ENCODE peak calls at places on chromosome 17, in four cellular contexts. L, I, V and H are unnamed samples.

GRCh38 chr17:205817-206216 is 24.4 kb upstream of the DOC2B start:
- DNase-seq in I (no peak), L (no peak), V (no peak), H (no peak)

GRCh38 chr17:7922499-7923289 is 6.6 kb upstream of the RNF227 start:
- DNase-seq in V (peak; percentile 88), I (peak; percentile 79), L (peak; percentile 88), H (no peak)

GRCh38 chr17:29615492-29616299 is 7.0 kb downstream of the CORO6 start:
- DNase-seq in I (peak; percentile 74), L (peak; percentile 90), V (peak; percentile 92), H (no peak)

GRCh38 chr17:8844229-8845218 is 22.9 kb downstream of the PIK3R6 start:
- DNase-seq in V (no peak), I (peak; percentile 19), L (no peak), H (no peak)

GRCh38 chr17:15157051-15157450 is 108.1 kb downstream of the PMP22 start:
- DNase-seq in L (no peak), I (no peak), V (no peak), H (no peak)

GRCh38 chr17:72118588-72119279 is 2.1 kb upstream of the SOX9 start:
- DNase-seq in V (peak; percentile 81), L (peak; percentile 52), I (peak; percentile 77), H (no peak)

GRCh38 chr17:75835315-75835987 is 8.8 kb downstream of the UNC13D start:
- DNase-seq in V (no peak), L (no peak), I (no peak), H (no peak)

GRCh38 chr17:49871211-49871610 is 23.3 kb upstream of the TAC4 start:
- DNase-seq in I (no peak), V (no peak), L (no peak), H (no peak)

GRCh38 chr17:34711646-34712045 is 132.3 kb downstream of the TMEM132E start:
- DNase-seq in V (no peak), I (no peak), L (no peak), H (no peak)

GRCh38 chr17:55005520-55005919 is 37.0 kb downstream of the STXBP4 start:
- DNase-seq in L (no peak), I (peak; percentile 12), V (no peak), H (no peak)

GRCh38 chr17:8629371-8630226 is 926 bp downstream of the MYH10 start:
- DNase-seq in I (no peak), V (peak; percentile 13), L (peak; percentile 41), H (no peak)

GRCh38 chr17:72465191-72466024 is 344.6 kb downstream of the SOX9 start:
- DNase-seq in I (peak; percentile 46), L (no peak), V (peak; percentile 77), H (peak; percentile 58)

GRCh38 chr17:41492771-41493170 is 3.1 kb upstream of the KRT36 start:
- DNase-seq in V (peak; percentile 32), I (peak; percentile 59), L (no peak), H (no peak)

GRCh38 chr17:57953703-57954420 is 1.4 kb downstream of the CUEDC1 start:
- DNase-seq in V (no peak), I (no peak), L (no peak), H (no peak)

GRCh38 chr17:8038954-8039610 is at the start of gene ALOX15B:
- DNase-seq in V (peak; percentile 86), I (no peak), L (no peak), H (no peak)

GRCh38 chr17:50904522-50905459 is 38.6 kb upstream of the TOB1 start:
- DNase-seq in I (peak; percentile 18), L (peak; percentile 41), V (peak; percentile 48), H (no peak)

GRCh38 chr17:28897769-28898259 is 281 bp upstream of the FLOT2 start:
- DNase-seq in L (no peak), I (no peak), V (no peak), H (no peak)

GRCh38 chr17:53792451-53792850 is 30.3 kb upstream of the KIF2B start:
- DNase-seq in L (peak; percentile 44), I (no peak), V (no peak), H (no peak)

GRCh38 chr17:6305613-6306360 is 129.1 kb downstream of the AIPL1 start:
- DNase-seq in L (no peak), I (no peak), V (no peak), H (no peak)

GRCh38 chr17:49465352-49465751 is 29.7 kb upstream of the NGFR start:
- DNase-seq in L (no peak), V (no peak), I (no peak), H (no peak)

GRCh38 chr17:27817731-27818130 is 17.4 kb upstream of the NOS2 start:
- DNase-seq in L (no peak), V (no peak), I (peak; percentile 22), H (no peak)

GRCh38 chr17:41992576-41992975 is 24.7 kb downstream of the DNAJC7 start:
- DNase-seq in V (no peak), L (no peak), I (no peak), H (no peak)

GRCh38 chr17:80877829-80878303 is 113.8 kb upstream of the CHMP6 start:
- DNase-seq in I (no peak), L (no peak), V (peak; percentile 5), H (no peak)

GRCh38 chr17:64277831-64278562 is 14.9 kb upstream of the TEX2 start:
- DNase-seq in V (no peak), I (peak; percentile 61), L (no peak), H (no peak)

GRCh38 chr17:74922172-74922571 is 883 bp downstream of the USH1G start:
- DNase-seq in L (no peak), V (no peak), I (no peak), H (no peak)

GRCh38 chr17:41315814-41316430 is 412 bp upstream of the KRTAP17-1 start:
- DNase-seq in I (no peak), V (no peak), L (no peak), H (no peak)

GRCh38 chr17:57422574-57423164 is 166.3 kb downstream of the MSI2 start:
- DNase-seq in I (peak; percentile 54), L (peak; percentile 56), V (no peak), H (peak; percentile 19)

GRCh38 chr17:31216053-31216751 is 80.8 kb downstream of the OMG start:
- DNase-seq in V (no peak), I (peak; percentile 92), L (no peak), H (peak; percentile 74)

GRCh38 chr17:29158096-29158495 is 22.1 kb downstream of the MYO18A start:
- DNase-seq in L (no peak), V (no peak), I (no peak), H (no peak)

GRCh38 chr17:37131670-37132620 is 183.2 kb downstream of the AATF start:
- DNase-seq in I (no peak), L (no peak), V (peak; percentile 22), H (no peak)

GRCh38 chr17:13337864-13338371 is 263.8 kb downstream of the HS3ST3A1 start:
- DNase-seq in I (peak; percentile 85), L (no peak), V (no peak), H (no peak)

GRCh38 chr17:78120971-78121800 is 7.4 kb downstream of the TMC6 start:
- DNase-seq in L (no peak), V (peak; percentile 60), I (no peak), H (no peak)
- TF ChIP-seq CTCF in L (no peak), V (no peak), I (no peak), H (no peak)

GRCh38 chr17:40099627-40100418 is 566 bp downstream of the NR1D1 start:
- DNase-seq in L (no peak), I (no peak), V (no peak), H (no peak)

GRCh38 chr17:40097087-40097486 is 3.3 kb downstream of the NR1D1 start:
- DNase-seq in I (no peak), L (no peak), V (no peak), H (no peak)

GRCh38 chr17:40095944-40096791 is 4.2 kb downstream of the NR1D1 start:
- DNase-seq in V (peak; percentile 73), L (peak; percentile 61), I (no peak), H (no peak)

GRCh38 chr17:40098846-40099626 is 1.4 kb downstream of the NR1D1 start:
- DNase-seq in I (peak; percentile 99), V (peak; percentile 100), L (peak; percentile 100), H (peak; percentile 94)

DNA sequence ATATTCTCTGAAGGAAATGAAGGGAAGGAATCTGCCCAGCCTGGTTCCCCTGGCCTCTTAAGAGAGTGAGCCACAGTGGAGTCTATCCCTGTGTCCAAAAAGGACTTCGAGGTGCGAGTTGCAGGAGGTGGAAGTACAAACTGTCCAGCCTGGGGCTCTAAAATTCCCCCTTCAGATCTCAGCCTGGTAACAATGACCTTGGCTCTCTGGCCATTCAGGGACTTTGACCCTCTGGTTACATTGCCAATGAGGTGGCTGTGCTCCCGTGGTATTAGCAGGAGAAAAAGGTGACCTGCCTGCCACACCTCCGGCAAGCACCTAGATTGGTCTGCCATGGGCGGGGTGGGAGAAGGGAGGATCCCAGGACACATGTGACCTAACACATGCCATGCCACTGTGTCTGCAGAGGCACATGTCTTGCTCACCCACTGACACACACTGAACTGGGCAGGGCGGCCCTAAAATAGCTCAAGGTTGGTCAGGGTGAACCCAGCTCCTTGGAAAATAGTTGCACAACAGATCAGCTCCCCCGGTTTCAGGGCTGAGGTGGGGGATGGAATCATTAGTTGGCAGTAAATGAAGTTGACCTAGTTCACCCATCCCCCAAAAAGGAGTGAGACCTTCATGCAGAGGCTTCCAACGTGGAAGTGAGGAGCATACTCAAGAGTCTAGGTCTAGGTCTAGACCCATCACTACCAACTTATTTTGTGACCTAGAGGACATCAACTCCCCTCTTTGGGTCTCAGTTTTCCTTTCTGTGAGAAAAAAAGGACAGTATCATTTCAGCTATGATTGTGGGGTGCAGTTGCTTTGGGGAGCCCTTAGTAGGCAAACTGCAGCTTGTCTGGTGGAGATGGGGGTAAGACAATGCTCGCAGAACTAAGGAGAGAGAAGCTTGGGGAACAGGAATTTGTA is 2.2 kb downstream of the NR1D1 start:
- DNase-seq in V (peak; percentile 90), I (peak; percentile 58), L (peak; percentile 87), H (no peak)
- H3K4me3 ChIP-seq in V (peak overlapping the region; percentile 11), I (peak overlapping the region; percentile 69), L (peak overlapping the region; percentile 98), H (peak overlapping the region; percentile 40)

GRCh38 chr17:2500446-2500845 is 11.2 kb downstream of the METTL16 start:
- DNase-seq in L (no peak), I (no peak), V (no peak), H (no peak)
- TF ChIP-seq CTCF in L (no peak), I (no peak), V (no peak), H (no peak)

DNA sequence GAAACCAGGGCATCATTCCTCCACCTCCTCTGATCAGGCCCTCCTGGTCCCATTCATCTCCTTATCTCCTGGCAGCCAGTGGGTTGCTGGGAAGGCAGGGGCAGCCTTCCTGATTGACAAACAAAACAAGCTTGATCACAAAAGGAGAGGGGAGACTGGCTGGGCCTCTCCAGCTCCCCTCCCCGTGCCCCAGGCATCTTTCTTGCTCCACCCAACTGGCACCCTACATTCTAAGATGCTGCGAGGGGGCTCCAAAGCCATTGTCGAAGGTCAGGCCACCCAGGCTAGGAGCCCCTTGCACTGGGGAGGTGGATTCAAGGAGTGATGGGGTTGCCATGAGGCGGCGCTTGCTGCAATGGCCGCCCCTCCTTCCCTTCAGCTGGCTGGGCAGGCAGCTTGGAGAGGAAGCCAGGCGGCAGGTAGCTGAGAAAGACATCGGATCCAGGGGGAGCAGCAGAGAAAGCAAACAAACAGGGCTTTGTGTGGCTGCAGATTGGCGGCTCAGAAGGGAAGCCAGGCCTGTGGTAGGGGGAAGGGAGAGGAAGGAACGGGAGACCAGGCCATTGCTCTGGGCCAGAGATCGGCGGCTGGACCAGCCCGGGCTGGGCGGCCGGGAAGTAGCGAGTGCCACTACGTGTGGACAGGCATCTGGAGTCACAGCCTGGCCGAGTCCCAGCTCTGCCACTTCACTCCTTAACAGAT is 12.1 kb downstream of the RAI1 start:
- DNase-seq in V (peak; percentile 31), L (peak; percentile 60), I (no peak), H (no peak)
- H3K4me3 ChIP-seq in V (no peak overlapping the region), L (peak overlapping the region; percentile 75), I (no peak overlapping the region), H (no peak overlapping the region)